ENCODE peak calls at places on chromosomes 11 and 22, in five cellular contexts. A is WERI-Rb-1, M is natural killer cell, N is astrocyte of the cerebellum, V is WTC11. R is an unnamed sample.

GRCh38 chr11:104380358-104380757 is 216.4 kb upstream of the PDGFD start:
- DNase-seq in A (no peak), M (no peak), N (peak), V (no peak), R (no peak)

GRCh38 chr22:50601669-50602337 is 1.2 kb downstream of the MAPK8IP2 start:
- DNase-seq in A (no peak), M (no peak), N (no peak), V (no peak), R (no peak)

GRCh38 chr11:85595285-85595884 is 31.8 kb downstream of the DLG2 start:
- DNase-seq in A (no peak), M (no peak), N (peak), V (no peak), R (no peak)

GRCh38 chr11:15602042-15602441 is 487.3 kb downstream of the INSC start:
- DNase-seq in A (no peak), M (no peak), N (no peak), V (no peak), R (no peak)

GRCh38 chr11:16897460-16898061 is 116.7 kb downstream of the PLEKHA7 start:
- DNase-seq in A (no peak), M (no peak), N (no peak), V (peak), R (no peak)

GRCh38 chr11:68010058-68011041 is at the start of gene ALDH3B1:
- DNase-seq in A (peak), M (no peak), N (no peak), V (peak), R (peak)

GRCh38 chr22:38750638-38751037 is 5.2 kb downstream of the SUN2 start:
- DNase-seq in A (no peak), M (no peak), N (no peak), V (no peak), R (no peak)

GRCh38 chr11:79439893-79440450 is 858 bp downstream of the TENM4 start:
- DNase-seq in A (no peak), M (no peak), N (no peak), V (peak), R (peak)

GRCh38 chr22:49929553-49929979 is 11.1 kb downstream of the CRELD2 start:
- DNase-seq in A (peak), M (peak), N (no peak), V (peak), R (no peak)

GRCh38 chr11:316031-316701 is 2.3 kb downstream of the IFITM1 start:
- DNase-seq in A (no peak), M (no peak), N (no peak), V (peak), R (no peak)

GRCh38 chr11:59611570-59612565 is 3.7 kb downstream of the OSBP start:
- DNase-seq in A (no peak), M (no peak), N (no peak), V (no peak), R (no peak)

GRCh38 chr11:69476715-69477025 is 4.8 kb upstream of the LINC01488 start:
- DNase-seq in A (no peak), M (no peak), N (no peak), V (no peak), R (no peak)

GRCh38 chr11:105244157-105244820 is 104.7 kb upstream of the CARD18 start:
- DNase-seq in A (no peak), M (no peak), N (peak), V (no peak), R (peak)

GRCh38 chr11:66693356-66694055 is 15.8 kb upstream of the RBM4B start:
- DNase-seq in A (no peak), M (no peak), N (no peak), V (no peak), R (no peak)

GRCh38 chr22:43526951-43527350 is 115.1 kb downstream of the MPPED1 start:
- DNase-seq in A (no peak), M (no peak), N (no peak), V (no peak), R (no peak)

GRCh38 chr11:60847281-60847680 is 5.4 kb downstream of the CCDC86 start:
- DNase-seq in A (no peak), M (no peak), N (peak), V (no peak), R (no peak)

GRCh38 chr11:86741489-86742435 is 58.6 kb upstream of the PRSS23 start:
- DNase-seq in A (no peak), M (no peak), N (peak), V (no peak), R (no peak)

GRCh38 chr11:68582416-68583046 is 101.8 kb upstream of the GAL start:
- DNase-seq in A (no peak), M (no peak), N (no peak), V (no peak), R (no peak)

GRCh38 chr22:26549902-26550497 is 37.7 kb upstream of the TFIP11 start:
- DNase-seq in A (no peak), M (no peak), N (no peak), V (no peak), R (no peak)

GRCh38 chr11:124725719-124726105 is 14.0 kb upstream of the NRGN start:
- DNase-seq in A (no peak), M (no peak), N (no peak), V (no peak), R (no peak)

GRCh38 chr11:91664521-91664920 is 560.1 kb upstream of the FAT3 start:
- DNase-seq in A (no peak), M (no peak), N (no peak), V (no peak), R (no peak)

GRCh38 chr11:73147771-73148681 is 5.9 kb upstream of the FCHSD2 start:
- DNase-seq in A (no peak), M (no peak), N (no peak), V (no peak), R (no peak)

GRCh38 chr22:40826984-40827741 is 8.0 kb upstream of the SLC25A17 start:
- DNase-seq in A (no peak), M (no peak), N (no peak), V (peak), R (no peak)

GRCh38 chr11:112440518-112440917 is 179.9 kb upstream of the PLET1 start:
- DNase-seq in A (peak), M (no peak), N (no peak), V (peak), R (no peak)

GRCh38 chr11:94558468-94558867 is 8.7 kb upstream of the PIWIL4 start:
- DNase-seq in A (no peak), M (no peak), N (no peak), V (no peak), R (peak)

GRCh38 chr22:32619614-32620426 is 145.2 kb downstream of the FBXO7 start:
- DNase-seq in A (no peak), M (no peak), N (peak), V (no peak), R (no peak)

GRCh38 chr22:49235463-49236300 is 592.0 kb downstream of the BRD1 start:
- DNase-seq in A (no peak), M (no peak), N (no peak), V (no peak), R (no peak)

GRCh38 chr11:17640493-17641164 is 78.7 kb upstream of the MYOD1 start:
- DNase-seq in A (no peak), M (no peak), N (no peak), V (no peak), R (no peak)

GRCh38 chr11:44421090-44421675 is 111.2 kb upstream of the ALX4 start:
- DNase-seq in A (no peak), M (no peak), N (no peak), V (no peak), R (no peak)

GRCh38 chr11:78199653-78200015 is 10.9 kb downstream of the USP35 start:
- DNase-seq in A (no peak), M (no peak), N (no peak), V (no peak), R (no peak)

GRCh38 chr11:14500181-14500651 is 605 bp upstream of the COPB1 start:
- DNase-seq in A (no peak), M (peak), N (no peak), V (no peak), R (no peak)

GRCh38 chr11:15551897-15552851 is 437.5 kb downstream of the INSC start:
- DNase-seq in A (no peak), M (no peak), N (no peak), V (no peak), R (no peak)

GRCh38 chr22:35150163-35151107 is 84.5 kb downstream of the ISX start:
- DNase-seq in A (peak), M (peak), N (no peak), V (peak), R (no peak)

GRCh38 chr11:45948341-45948740 is 25.9 kb downstream of the LARGE2 start:
- DNase-seq in A (no peak), M (no peak), N (no peak), V (no peak), R (no peak)

GRCh38 chr22:29130490-29130889 is 57.7 kb downstream of the KREMEN1 start:
- DNase-seq in A (no peak), M (no peak), N (no peak), V (no peak), R (no peak)

GRCh38 chr22:39132281-39132680 is 20.2 kb downstream of the CBX7 start:
- DNase-seq in A (no peak), M (no peak), N (no peak), V (no peak), R (no peak)

GRCh38 chr11:74011360-74012071 is 2.6 kb upstream of the UCP3 start:
- DNase-seq in A (no peak), M (no peak), N (no peak), V (no peak), R (no peak)

GRCh38 chr11:134449713-134450112 is 37.7 kb upstream of the B3GAT1 start:
- DNase-seq in A (peak), M (no peak), N (no peak), V (peak), R (no peak)

GRCh38 chr22:25146311-25146710 is 53.3 kb upstream of the CRYBB3 start:
- DNase-seq in A (no peak), M (no peak), N (no peak), V (no peak), R (no peak)

GRCh38 chr11:11864803-11865202 is 23.0 kb downstream of the USP47 start:
- DNase-seq in A (no peak), M (no peak), N (no peak), V (no peak), R (no peak)

GRCh38 chr11:11864332-11864731 is 22.6 kb downstream of the USP47 start:
- DNase-seq in A (no peak), M (no peak), N (no peak), V (no peak), R (no peak)

GRCh38 chr11:11865449-11865848 is 23.7 kb downstream of the USP47 start:
- DNase-seq in A (no peak), M (no peak), N (no peak), V (no peak), R (no peak)

GRCh38 chr11:11866203-11866602 is 24.4 kb downstream of the USP47 start:
- DNase-seq in A (no peak), M (no peak), N (no peak), V (no peak), R (no peak)

DNA sequence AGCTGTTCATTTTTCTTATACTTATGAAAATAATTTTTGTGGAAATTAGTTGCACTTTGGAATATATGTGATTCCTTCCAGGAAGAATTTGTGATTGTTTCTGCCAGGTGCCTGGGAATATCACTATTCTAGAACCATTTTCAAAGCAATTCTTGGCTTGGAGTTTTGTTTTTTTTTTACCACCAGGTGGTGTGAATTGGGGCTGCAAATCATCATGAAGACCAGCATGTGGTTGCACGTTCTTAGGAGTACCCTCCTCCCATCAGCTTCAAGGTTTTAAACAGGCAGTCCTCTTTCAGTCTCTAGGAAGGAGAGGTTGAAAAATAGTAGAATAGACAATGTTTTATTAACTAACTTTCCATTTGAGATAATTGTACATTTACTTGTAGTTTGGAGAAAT is 25.9 kb downstream of the USP47 start:
- DNase-seq in A (no peak), M (no peak), N (no peak), V (no peak), R (no peak)
- TF ChIP-seq CTCF in A (no peak), M (no peak), N (no peak), V (no peak), R (no peak)

GRCh38 chr22:42269407-42270177 is 861 bp downstream of the TCF20 start:
- DNase-seq in A (peak), M (peak), N (no peak), V (peak), R (no peak)
- TF ChIP-seq CTCF in A (peak), M (no peak), N (no peak), V (no peak), R (no peak)

GRCh38 chr11:65554057-65554818 is 3.9 kb downstream of the LTBP3 start:
- DNase-seq in A (no peak), M (no peak), N (no peak), V (no peak), R (no peak)

GRCh38 chr11:65551572-65552398 is 6.4 kb downstream of the LTBP3 start:
- DNase-seq in A (peak), M (peak), N (no peak), V (peak), R (no peak)

GRCh38 chr11:65553301-65554001 is 4.7 kb downstream of the LTBP3 start:
- DNase-seq in A (no peak), M (no peak), N (no peak), V (peak), R (no peak)

GRCh38 chr11:65554842-65555395 is 3.2 kb downstream of the LTBP3 start:
- DNase-seq in A (no peak), M (no peak), N (no peak), V (no peak), R (no peak)

GRCh38 chr11:65552413-65552951 is 5.7 kb downstream of the LTBP3 start:
- DNase-seq in A (peak), M (no peak), N (no peak), V (no peak), R (no peak)
- TF ChIP-seq CTCF in A (no peak), M (no peak), N (no peak), V (no peak), R (peak)

GRCh38 chr11:118169300-118170140 is 6.9 kb downstream of the SCN2B start:
- DNase-seq in A (no peak), M (no peak), N (no peak), V (no peak), R (no peak)

GRCh38 chr11:118172356-118172755 is 4.1 kb downstream of the SCN2B start:
- DNase-seq in A (no peak), M (no peak), N (no peak), V (no peak), R (no peak)

GRCh38 chr11:118170892-118171273 is 5.6 kb downstream of the SCN2B start:
- DNase-seq in A (no peak), M (no peak), N (no peak), V (no peak), R (no peak)

GRCh38 chr11:118170231-118170630 is 6.2 kb downstream of the SCN2B start:
- DNase-seq in A (no peak), M (no peak), N (no peak), V (no peak), R (no peak)

GRCh38 chr11:118171274-118172062 is 5.0 kb downstream of the SCN2B start:
- DNase-seq in A (peak), M (peak), N (peak), V (peak), R (peak)
- TF ChIP-seq CTCF in A (peak), M (peak), N (peak), V (peak), R (peak)

DNA sequence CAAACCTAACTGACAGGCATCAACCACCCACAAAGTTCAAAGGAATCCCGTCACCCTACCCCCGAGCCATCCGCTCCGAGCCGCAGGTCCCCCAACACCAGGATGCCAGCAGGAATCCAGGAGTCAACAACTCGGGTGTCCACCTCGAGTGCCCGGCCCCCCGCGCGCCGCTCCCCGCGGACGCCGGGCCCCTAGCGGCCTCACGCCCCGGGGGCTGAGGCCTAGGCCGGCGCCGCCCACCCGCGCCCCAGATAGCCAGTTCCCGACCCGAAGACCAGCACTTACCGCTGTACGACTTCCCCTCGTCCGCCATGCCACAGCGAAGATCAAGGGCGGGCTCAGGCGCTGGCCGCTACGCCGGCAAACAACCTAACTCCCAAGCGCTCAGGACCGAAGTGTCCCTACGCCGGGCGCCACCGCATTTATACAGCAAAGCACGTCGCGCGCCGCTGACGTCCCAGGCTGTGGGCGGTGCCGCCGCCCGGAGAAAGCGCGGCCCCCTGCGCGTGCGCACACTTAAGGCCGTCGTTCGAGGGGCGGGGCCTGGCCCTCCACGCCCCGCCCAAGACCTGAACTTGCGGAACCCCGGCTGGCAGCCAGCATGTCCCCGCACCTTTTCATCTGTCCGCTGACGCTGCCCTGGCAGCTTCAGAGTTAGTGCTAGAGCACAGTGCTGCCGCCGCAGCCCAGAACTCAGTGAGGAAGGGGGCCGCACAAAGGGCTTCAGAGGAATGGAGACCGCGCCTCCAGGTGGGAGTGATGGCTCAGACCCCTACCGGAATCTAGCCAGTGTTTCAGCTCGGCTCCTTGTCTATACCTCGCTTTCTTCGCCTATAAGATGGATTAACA is at the start of gene NXF1:
- DNase-seq in A (peak), M (peak), N (peak), V (peak), R (peak)
- TF ChIP-seq CTCF in A (no peak), M (peak), N (peak), V (no peak), R (no peak)

GRCh38 chr11:26286472-26287066 is 45.4 kb upstream of the ANO3 start:
- DNase-seq in A (peak), M (no peak), N (peak), V (peak), R (no peak)
- TF ChIP-seq CTCF in A (peak), M (no peak), N (peak), V (no peak), R (no peak)

DNA sequence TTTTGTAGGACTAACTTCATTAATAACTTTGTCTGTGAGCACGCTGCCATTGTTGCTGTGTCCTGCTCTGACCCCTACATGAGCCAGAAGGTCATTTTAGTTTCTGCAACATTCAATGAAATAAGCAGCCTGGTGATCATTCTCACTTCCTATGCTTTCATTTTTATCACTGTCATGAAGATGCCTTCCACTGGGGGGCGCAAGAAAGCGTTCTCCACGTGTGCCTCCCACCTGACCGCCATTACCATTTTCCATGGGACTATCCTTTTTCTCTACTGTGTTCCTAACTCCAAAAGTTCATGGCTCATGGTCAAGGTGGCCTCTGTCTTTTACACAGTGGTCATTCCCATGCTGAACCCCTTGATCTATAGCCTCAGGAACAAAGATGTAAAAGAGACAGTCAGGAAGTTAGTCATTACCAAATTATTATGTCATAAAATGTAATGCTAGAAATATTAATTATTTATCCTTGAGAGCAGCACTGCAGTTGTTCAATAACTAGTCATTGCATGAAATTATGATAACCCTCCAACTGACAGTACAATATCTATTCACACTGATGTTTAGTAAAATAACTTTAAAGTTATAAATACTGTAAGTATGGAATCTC is 46.4 kb upstream of the OR5D13 start:
- DNase-seq in A (peak), M (no peak), N (no peak), V (peak), R (no peak)
- TF ChIP-seq CTCF in A (peak), M (no peak), N (no peak), V (no peak), R (no peak)

GRCh38 chr22:30667486-30668305 is at the start of gene DUSP18:
- DNase-seq in A (peak), M (peak), N (peak), V (peak), R (peak)
- TF ChIP-seq CTCF in A (peak), M (peak), N (peak), V (peak), R (peak)

DNA sequence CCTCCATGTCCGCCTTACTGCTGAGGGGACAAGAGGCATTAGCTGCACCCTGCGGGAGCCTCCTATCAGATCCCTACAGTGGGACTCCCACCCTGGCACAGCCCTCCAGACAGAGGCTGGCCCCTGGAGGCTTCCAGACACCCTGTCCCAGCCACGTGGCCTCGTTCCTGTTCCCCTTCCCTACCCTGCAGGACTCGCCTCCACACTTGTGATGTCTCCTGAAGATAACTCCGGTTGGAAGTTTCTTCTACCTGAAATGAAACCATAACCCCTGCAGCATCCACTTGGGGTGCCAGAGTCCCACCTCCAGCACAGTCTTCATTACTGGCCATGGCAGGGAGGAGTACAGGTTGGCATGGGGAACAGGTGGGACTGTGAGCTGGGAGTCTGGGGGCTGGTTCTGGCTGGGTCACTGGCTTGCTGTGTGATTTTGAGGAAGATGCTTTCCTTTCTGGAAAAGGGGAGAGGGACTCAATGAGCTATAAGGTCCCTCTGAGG is 4.9 kb upstream of the SH3BP1 start:
- DNase-seq in A (no peak), M (no peak), N (no peak), V (no peak), R (no peak)
- TF ChIP-seq CTCF in A (no peak), M (no peak), N (peak), V (no peak), R (peak)